ENCODE peak calls at places on chromosome 12, in four cellular contexts. C is fibroblast of lung, T is tibial artery, U is endodermal cell. V is an unnamed sample.

GRCh38 chr12:62438098-62438692 is 28.4 kb upstream of the MON2 start:
- DNase-seq in C (peak; percentile 32), T (peak; percentile 32), U (peak; percentile 87), V (peak; percentile 38)

GRCh38 chr12:24902521-24903304 is 46.2 kb downstream of the BCAT1 start:
- DNase-seq in C (peak; percentile 52), T (no peak), U (peak; percentile 87), V (no peak)

GRCh38 chr12:47736877-47737676 is 11.8 kb upstream of the ENDOU start:
- DNase-seq in C (peak; percentile 31), T (peak; percentile 92), U (no peak), V (no peak)

GRCh38 chr12:4288296-4289019 is 14.9 kb downstream of the CCND2 start:
- DNase-seq in C (no peak), T (no peak), U (peak; percentile 48), V (no peak)

GRCh38 chr12:64608901-64609542 is 1.3 kb upstream of the RASSF3 start:
- DNase-seq in C (peak; percentile 61), T (no peak), U (peak; percentile 86), V (no peak)

GRCh38 chr12:77521458-77522115 is 309.1 kb upstream of the NAV3 start:
- DNase-seq in C (peak; percentile 70), T (no peak), U (no peak), V (no peak)

GRCh38 chr12:7907009-7907408 is 29.0 kb downstream of the SLC2A3 start:
- DNase-seq in C (peak; percentile 62), T (no peak), U (peak; percentile 96), V (peak; percentile 51)

GRCh38 chr12:25829192-25829591 is 129.3 kb upstream of the RASSF8 start:
- DNase-seq in C (peak; percentile 92), T (peak; percentile 46), U (no peak), V (no peak)

GRCh38 chr12:67455236-67455635 is 186.1 kb downstream of the CAND1 start:
- DNase-seq in C (no peak), T (no peak), U (no peak), V (no peak)

GRCh38 chr12:39451977-39452376 is 9.1 kb upstream of the KIF21A start:
- DNase-seq in C (no peak), T (no peak), U (no peak), V (no peak)

GRCh38 chr12:128969480-128970055 is 116.3 kb downstream of the GLT1D1 start:
- DNase-seq in C (peak; percentile 2), T (no peak), U (peak; percentile 94), V (no peak)

GRCh38 chr12:127383281-127383680 is 883.7 kb upstream of the TMEM132C start:
- DNase-seq in C (peak; percentile 88), T (no peak), U (no peak), V (no peak)

GRCh38 chr12:107079172-107080011 is 14.0 kb downstream of the CRY1 start:
- DNase-seq in C (peak; percentile 58), T (no peak), U (no peak), V (no peak)

GRCh38 chr12:62214847-62215246 is 45.4 kb upstream of the USP15 start:
- DNase-seq in C (no peak), T (no peak), U (no peak), V (no peak)

GRCh38 chr12:76029982-76030377 is 1.6 kb downstream of the PHLDA1 start:
- DNase-seq in C (peak; percentile 42), T (no peak), U (peak; percentile 82), V (peak; percentile 22)

GRCh38 chr12:40561395-40561966 is 130.8 kb upstream of the CNTN1 start:
- DNase-seq in C (no peak), T (no peak), U (no peak), V (no peak)

GRCh38 chr12:25648460-25648859 is 95.4 kb upstream of the LMNTD1 start:
- DNase-seq in C (peak; percentile 80), T (peak; percentile 31), U (peak; percentile 90), V (no peak)

GRCh38 chr12:128727461-128727860 is 96.3 kb downstream of the SLC15A4 start:
- DNase-seq in C (no peak), T (no peak), U (no peak), V (no peak)

GRCh38 chr12:109542014-109542413 is 31.3 kb downstream of the MMAB start:
- DNase-seq in C (peak; percentile 74), T (no peak), U (no peak), V (no peak)

GRCh38 chr12:1920436-1920835 is 2.0 kb upstream of the CACNA2D4 start:
- DNase-seq in C (no peak), T (no peak), U (peak; percentile 33), V (no peak)

GRCh38 chr12:23535441-23535840 is 414.0 kb downstream of the SOX5 start:
- DNase-seq in C (no peak), T (no peak), U (no peak), V (no peak)

GRCh38 chr12:48977290-48978281 is 536 bp upstream of the WNT1 start:
- DNase-seq in C (peak; percentile 59), T (no peak), U (peak; percentile 93), V (peak; percentile 74)

GRCh38 chr12:130611026-130611905 is 104.8 kb downstream of the RIMBP2 start:
- DNase-seq in C (no peak), T (no peak), U (peak; percentile 38), V (no peak)

GRCh38 chr12:26341481-26341880 is 146.1 kb downstream of the SSPN start:
- DNase-seq in C (no peak), T (no peak), U (no peak), V (no peak)

GRCh38 chr12:356276-356988 is 32.7 kb downstream of the KDM5A start:
- DNase-seq in C (peak; percentile 74), T (no peak), U (no peak), V (no peak)

GRCh38 chr12:5154091-5154490 is 110.4 kb downstream of the KCNA5 start:
- DNase-seq in C (no peak), T (no peak), U (peak; percentile 85), V (no peak)

GRCh38 chr12:46908236-46908935 is 82.6 kb upstream of the SLC38A4 start:
- DNase-seq in C (peak; percentile 43), T (no peak), U (no peak), V (no peak)

GRCh38 chr12:119669744-119670472 is 2.0 kb downstream of the PRKAB1 start:
- DNase-seq in C (no peak), T (no peak), U (no peak), V (no peak)

GRCh38 chr12:39372929-39373328 is 70.0 kb downstream of the KIF21A start:
- DNase-seq in C (no peak), T (no peak), U (no peak), V (no peak)

GRCh38 chr12:57842342-57843294 is 3.9 kb downstream of the CTDSP2 start:
- DNase-seq in C (no peak), T (no peak), U (peak; percentile 90), V (no peak)

GRCh38 chr12:96140110-96140509 is 54.1 kb upstream of the ELK3 start:
- DNase-seq in C (peak; percentile 90), T (no peak), U (no peak), V (no peak)

GRCh38 chr12:96108321-96108720 is 72.9 kb upstream of the LTA4H start:
- DNase-seq in C (peak; percentile 4), T (peak; percentile 37), U (peak; percentile 66), V (no peak)

GRCh38 chr12:53626702-53627169 is 554 bp upstream of the ATF7 start:
- DNase-seq in C (no peak), T (no peak), U (no peak), V (no peak)

GRCh38 chr12:110742718-110743570 is at the start of gene PPP1CC:
- DNase-seq in C (peak; percentile 92), T (peak; percentile 96), U (peak; percentile 98), V (peak; percentile 91)

GRCh38 chr12:110745632-110746284 is 3.1 kb upstream of the PPP1CC start:
- DNase-seq in C (peak; percentile 22), T (no peak), U (no peak), V (no peak)

GRCh38 chr12:110744697-110745264 is 2.1 kb upstream of the PPP1CC start:
- DNase-seq in C (no peak), T (no peak), U (peak; percentile 32), V (no peak)

GRCh38 chr12:110743571-110744093 is 941 bp upstream of the PPP1CC start:
- DNase-seq in C (peak; percentile 24), T (peak; percentile 30), U (peak; percentile 74), V (no peak)

GRCh38 chr12:110744176-110744575 is 1.5 kb upstream of the PPP1CC start:
- DNase-seq in C (peak; percentile 68), T (no peak), U (no peak), V (no peak)
- H3K27ac ChIP-seq in C (no peak overlapping the region), T (no peak overlapping the region), U (no peak overlapping the region), V (no peak overlapping the region)

GRCh38 chr12:89962648-89963047 is 254.0 kb upstream of the ATP2B1 start:
- DNase-seq in C (no peak), T (no peak), U (no peak), V (no peak)
- TF ChIP-seq CTCF in C (no peak), T (no peak), U (peak; percentile 49), V (no peak)

DNA sequence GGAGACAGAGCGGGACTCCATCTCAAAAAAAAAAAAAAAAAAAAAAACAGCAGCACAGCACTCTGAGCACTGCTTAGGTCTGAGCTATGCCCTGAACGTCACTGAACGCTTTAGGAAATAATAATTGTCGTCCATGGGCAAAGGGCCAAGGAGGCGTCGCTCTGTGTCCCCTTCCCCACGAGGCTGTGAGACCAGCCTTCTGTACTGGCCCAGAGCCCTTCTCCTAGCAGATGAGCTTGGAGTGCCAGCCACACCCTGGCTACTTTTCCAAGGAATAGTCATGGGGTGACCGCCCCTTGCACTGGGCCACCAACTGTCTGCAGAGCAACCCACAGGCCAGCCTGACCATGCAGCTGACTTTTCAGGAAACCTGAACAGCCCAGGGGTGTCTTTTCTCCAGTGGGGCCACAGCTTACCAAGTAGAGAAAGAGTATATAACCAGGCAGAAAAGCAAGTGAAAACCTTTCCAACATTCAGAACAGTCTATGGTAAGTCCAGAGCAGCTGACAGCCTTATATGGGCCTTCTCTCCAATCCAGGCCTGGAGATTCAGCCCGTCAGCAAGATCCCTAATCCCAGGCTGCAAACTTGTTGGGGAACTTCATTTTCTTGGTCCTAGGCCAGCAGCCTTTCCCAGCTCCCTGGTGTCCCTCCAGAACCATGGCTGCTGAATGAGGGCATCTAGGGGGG is 28.5 kb downstream of the CD9 start:
- DNase-seq in C (no peak), T (peak; percentile 51), U (no peak), V (no peak)
- H3K4me1 ChIP-seq in C (peaks cover 42% of the 10 kb centered on the region), T (peaks cover 100% of the 10 kb centered on the region), U (peaks cover 4% of the 10 kb centered on the region), V (peaks cover 33% of the 10 kb centered on the region)

GRCh38 chr12:3137268-3137761 is 60.1 kb downstream of the TSPAN9 start:
- DNase-seq in C (peak; percentile 26), T (no peak), U (peak; percentile 85), V (no peak)

GRCh38 chr12:3138896-3139590 is 61.9 kb downstream of the TSPAN9 start:
- DNase-seq in C (no peak), T (no peak), U (peak; percentile 72), V (no peak)

GRCh38 chr12:3136641-3137267 is 59.6 kb downstream of the TSPAN9 start:
- DNase-seq in C (no peak), T (no peak), U (no peak), V (no peak)

GRCh38 chr12:3139760-3140159 is 62.6 kb downstream of the TSPAN9 start:
- DNase-seq in C (no peak), T (no peak), U (no peak), V (no peak)

DNA sequence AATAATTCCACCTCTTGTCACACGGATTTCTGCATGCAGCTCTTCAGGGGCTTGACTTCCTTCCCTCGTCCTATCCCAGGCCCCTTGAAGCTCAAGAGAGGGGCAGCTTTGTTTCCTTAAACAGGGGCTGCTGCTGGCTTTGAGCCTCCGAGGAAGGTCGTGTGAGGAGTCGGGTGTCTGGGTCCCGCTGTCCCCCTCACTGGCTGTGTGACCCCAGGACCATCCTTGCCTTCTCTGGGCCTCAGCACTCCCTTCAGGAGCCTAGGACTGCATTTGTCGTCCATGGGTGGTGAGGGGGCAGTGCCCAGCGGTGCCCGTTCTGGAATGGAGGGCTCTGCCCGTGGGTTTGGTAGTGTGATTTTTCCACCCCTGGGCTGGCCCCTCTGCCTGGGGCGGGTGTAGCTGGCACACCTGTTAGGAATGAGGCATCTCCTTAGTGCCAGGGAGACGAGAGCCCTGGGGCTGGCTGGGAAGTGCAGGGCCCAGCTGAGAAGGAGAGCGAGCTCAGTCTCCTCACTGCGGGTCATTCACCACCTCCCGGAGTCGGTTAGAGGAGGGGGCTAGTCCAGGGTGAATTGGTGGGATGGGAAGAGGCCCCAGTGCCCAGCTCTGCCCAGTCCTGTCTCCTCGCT is 60.8 kb downstream of the TSPAN9 start:
- DNase-seq in C (no peak), T (no peak), U (no peak), V (no peak)
- H3K27ac ChIP-seq in C (no peak overlapping the region), T (no peak overlapping the region), U (no peak overlapping the region), V (no peak overlapping the region)